ENCODE peak calls at places on chromosome 18, in seven cellular contexts. Z is SK-N-SH, D is K562, Q is H1, H is GM12891, S is HepG2, B is GM12878. O is an unnamed sample.
A peak's percentile ranks its signal among the peaks of the same experiment; 100 is the strongest.

GRCh38 chr18:8871484-8871883 is 166.1 kb downstream of the MTCL1 start:
- DNase-seq in Z (no peak), D (no peak), Q (no peak), H (no peak), S (no peak), B (no peak), O (no peak)

GRCh38 chr18:3604626-3605408 is 154.8 kb downstream of the TGIF1 start:
- DNase-seq in Z (no peak), D (peak; percentile 38), Q (no peak), H (no peak), S (peak; percentile 93), B (peak; percentile 80), O (no peak)

GRCh38 chr18:23069481-23069880 is 65.8 kb upstream of the CABLES1 start:
- DNase-seq in Z (no peak), D (no peak), Q (no peak), H (no peak), S (no peak), B (no peak), O (no peak)

GRCh38 chr18:50429207-50429948 is 54.5 kb downstream of the SKA1 start:
- DNase-seq in Z (peak; percentile 37), D (peak; percentile 20), Q (no peak), H (no peak), S (peak; percentile 18), B (no peak), O (no peak)

GRCh38 chr18:32956591-32957310 is 183.9 kb upstream of the KLHL14 start:
- DNase-seq in Z (peak; percentile 7), D (no peak), Q (no peak), H (no peak), S (no peak), B (no peak), O (no peak)

GRCh38 chr18:37586641-37587225 is 21.1 kb upstream of the CELF4 start:
- DNase-seq in Z (no peak), D (no peak), Q (no peak), H (no peak), S (no peak), B (no peak), O (no peak)

GRCh38 chr18:23529597-23529996 is 26.3 kb downstream of the RMC1 start:
- DNase-seq in Z (no peak), D (peak; percentile 71), Q (no peak), H (no peak), S (no peak), B (no peak), O (no peak)

GRCh38 chr18:23827681-23828080 is 138.4 kb downstream of the LAMA3 start:
- DNase-seq in Z (no peak), D (no peak), Q (no peak), H (no peak), S (no peak), B (no peak), O (no peak)

GRCh38 chr18:75581336-75582121 is 154.0 kb upstream of the SMIM21 start:
- DNase-seq in Z (no peak), D (no peak), Q (no peak), H (no peak), S (no peak), B (no peak), O (no peak)

GRCh38 chr18:13269599-13270011 is 51.0 kb downstream of the LDLRAD4 start:
- DNase-seq in Z (no peak), D (no peak), Q (no peak), H (no peak), S (no peak), B (no peak), O (no peak)

GRCh38 chr18:906416-907170 is 1.9 kb downstream of the ADCYAP1 start:
- DNase-seq in Z (peak; percentile 23), D (no peak), Q (peak; percentile 72), H (no peak), S (no peak), B (no peak), O (no peak)

GRCh38 chr18:21740724-21741510 is at the start of gene MIB1:
- DNase-seq in Z (peak; percentile 96), D (peak; percentile 74), Q (no peak), H (peak; percentile 41), S (no peak), B (peak; percentile 83), O (peak; percentile 36)

GRCh38 chr18:24263078-24263477 is 124.2 kb downstream of the CABYR start:
- DNase-seq in Z (no peak), D (no peak), Q (no peak), H (no peak), S (no peak), B (no peak), O (no peak)

GRCh38 chr18:61842146-61842545 is 50.7 kb downstream of the RNF152 start:
- DNase-seq in Z (no peak), D (no peak), Q (no peak), H (no peak), S (no peak), B (peak; percentile 2), O (no peak)

GRCh38 chr18:79687806-79688205 is 8.2 kb downstream of the CTDP1 start:
- DNase-seq in Z (peak; percentile 6), D (no peak), Q (no peak), H (no peak), S (no peak), B (no peak), O (no peak)

GRCh38 chr18:12520442-12520992 is 112.8 kb downstream of the PRELID3A start:
- DNase-seq in Z (peak; percentile 37), D (no peak), Q (no peak), H (no peak), S (no peak), B (no peak), O (no peak)

GRCh38 chr18:23743733-23744333 is 54.6 kb downstream of the LAMA3 start:
- DNase-seq in Z (no peak), D (no peak), Q (no peak), H (no peak), S (no peak), B (no peak), O (no peak)

GRCh38 chr18:27723168-27723567 is 453.8 kb downstream of the CDH2 start:
- DNase-seq in Z (no peak), D (no peak), Q (no peak), H (no peak), S (no peak), B (no peak), O (no peak)

DNA sequence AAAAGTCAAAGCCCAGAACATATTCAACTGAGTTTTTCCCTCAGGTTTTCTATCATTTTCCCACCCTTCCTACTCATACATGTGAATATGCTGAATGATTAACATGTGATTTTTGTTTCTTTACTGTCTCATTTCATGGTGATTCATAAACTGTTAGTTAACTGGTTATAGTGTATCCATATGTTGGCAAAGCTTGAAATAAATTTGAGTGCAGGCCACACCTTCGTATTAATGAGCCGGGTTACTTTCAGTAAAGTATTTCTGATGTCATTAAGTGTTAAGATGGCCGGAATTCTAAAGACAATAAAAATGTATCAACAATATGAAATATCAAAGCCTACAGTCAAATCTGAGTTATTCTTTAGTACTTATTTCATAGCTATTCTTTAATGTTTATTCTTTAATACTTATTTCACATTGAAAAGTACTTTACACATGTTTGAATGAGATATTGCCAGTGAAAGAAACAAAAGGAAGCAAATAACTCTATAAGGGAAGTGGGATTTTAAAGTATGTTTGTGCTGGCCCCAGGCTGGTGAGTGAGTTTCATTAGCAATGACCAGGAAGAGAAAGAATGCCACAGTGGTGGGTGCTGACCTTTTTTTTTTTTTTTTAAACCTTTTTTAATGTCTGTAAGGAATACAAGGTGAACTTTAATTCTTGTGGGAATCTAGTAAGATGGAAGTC is 178.6 kb downstream of the NEDD4L start:
- DNase-seq in Z (no peak), D (no peak), Q (no peak), H (no peak), S (no peak), B (no peak), O (no peak)
- TF ChIP-seq TAF1 in Z (no peak), D (no peak), Q (no peak), H (no peak), S (no peak), B (no peak), O (no peak)

DNA sequence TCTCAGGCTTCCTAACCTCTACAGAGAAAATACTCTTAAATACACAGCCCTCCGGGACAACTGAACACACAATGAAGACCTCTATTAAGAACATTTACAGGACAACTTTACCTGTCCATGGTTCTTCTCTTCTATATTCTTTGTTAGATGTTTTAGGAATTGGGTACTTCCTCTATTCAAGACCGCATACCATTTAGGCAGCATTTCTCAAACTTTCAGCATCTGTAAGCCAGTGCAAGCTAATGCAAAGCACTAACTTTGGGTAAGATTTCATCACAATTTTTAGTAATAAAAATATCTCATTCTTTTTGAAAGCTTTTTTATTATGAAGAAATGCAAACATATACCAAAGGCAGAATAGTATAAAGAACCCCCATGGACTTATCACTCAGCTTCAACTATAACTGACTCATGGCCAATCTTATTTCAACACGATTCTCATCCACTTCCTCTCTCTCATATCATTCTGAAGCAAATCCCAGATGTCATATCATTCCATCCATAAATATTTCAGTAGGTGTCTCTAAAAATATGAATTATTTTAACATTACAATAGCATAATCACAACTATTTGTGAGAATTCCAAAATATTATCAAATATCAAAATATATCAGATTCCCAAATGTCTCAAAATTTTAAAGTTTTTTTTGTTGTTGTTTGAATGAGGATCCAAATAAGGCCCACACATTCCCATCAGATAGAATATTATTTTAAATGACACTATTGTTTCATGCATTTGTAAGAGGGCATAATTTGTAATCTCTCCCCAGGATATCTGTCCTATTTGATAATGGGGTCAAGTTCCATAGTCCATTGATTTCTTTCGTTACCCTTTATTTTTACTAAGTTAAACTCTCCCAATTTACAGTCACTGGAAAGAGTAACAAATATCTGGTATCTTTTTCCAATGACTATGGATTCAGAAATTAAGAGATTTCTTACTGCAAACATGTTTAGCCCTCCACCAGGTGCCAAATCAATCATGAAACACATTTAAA is 32.7 kb downstream of the INO80C start:
- DNase-seq in Z (no peak), D (no peak), Q (no peak), H (no peak), S (no peak), B (no peak), O (no peak)
- TF ChIP-seq TAF1 in Z (no peak), D (no peak), Q (no peak), H (no peak), S (no peak), B (no peak), O (no peak)

DNA sequence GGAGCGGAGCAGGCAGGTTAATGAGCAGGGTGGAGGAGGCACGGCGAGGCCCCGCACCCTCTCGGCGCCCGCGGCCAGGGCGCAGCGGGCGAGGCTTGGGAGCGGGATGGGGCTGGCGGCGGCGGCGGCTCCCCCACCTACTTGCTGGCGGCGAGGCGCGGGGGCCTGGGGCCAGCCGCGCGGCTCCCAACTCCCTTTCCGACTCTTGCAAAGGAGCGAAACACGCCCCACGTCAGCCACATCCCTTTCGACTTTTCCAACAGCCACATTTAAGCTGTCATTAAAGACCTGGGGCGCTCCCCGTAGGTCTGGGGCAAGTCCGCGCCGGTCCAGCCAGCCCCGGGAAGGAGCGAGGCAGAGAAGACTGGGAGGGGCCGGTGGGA is 741 bp upstream of the KCTD1 start:
- DNase-seq in Z (peak; percentile 69), D (no peak), Q (no peak), H (peak; percentile 35), S (no peak), B (no peak), O (no peak)
- TF ChIP-seq TAF1 in Z (no peak), D (no peak), Q (no peak), H (no peak), S (no peak), B (no peak), O (no peak)

GRCh38 chr18:35436076-35436649 is 59.0 kb upstream of the ZNF396 start:
- DNase-seq in Z (no peak), D (no peak), Q (no peak), H (no peak), S (no peak), B (no peak), O (no peak)
- TF ChIP-seq TAF1 in Z (no peak), D (no peak), Q (no peak), H (no peak), S (no peak), B (no peak), O (no peak)

O was measured in GM12892.